ENCODE peak calls at places on chromosomes 12 and 14, in seven cellular contexts. U, P, G, H, B, S and R are unnamed samples.

GRCh38 chr12:50442178-50442908 is 41.7 kb downstream of the LARP4 start:
- DNase-seq in U (no peak), S (no peak), H (no peak), B (no peak), P (no peak), G (no peak), R (no peak)

GRCh38 chr14:26281280-26281998 is 316.4 kb downstream of the NOVA1 start:
- DNase-seq in U (peak), G (no peak), B (no peak), P (peak), S (no peak), H (no peak), R (no peak)

GRCh38 chr12:41942355-41942754 is 202.3 kb downstream of the GXYLT1 start:
- DNase-seq in S (no peak), P (no peak), G (no peak), H (no peak), B (no peak), U (no peak), R (no peak)

GRCh38 chr12:2291182-2291832 is 238.5 kb downstream of the CACNA1C start:
- DNase-seq in S (peak), U (peak), G (peak), B (no peak), H (no peak), P (peak), R (no peak)

GRCh38 chr14:31263485-31264133 is 56.0 kb upstream of the HECTD1 start:
- DNase-seq in G (peak), P (peak), B (peak), H (peak), U (no peak), S (peak), R (no peak)

GRCh38 chr12:57993030-57993429 is 51.7 kb downstream of the ATP23 start:
- DNase-seq in G (no peak), P (peak), U (no peak), B (no peak), H (no peak), S (no peak), R (no peak)

GRCh38 chr12:65948320-65949008 is 124.2 kb downstream of the HMGA2 start:
- DNase-seq in B (peak), S (peak), H (peak), P (peak), G (peak), U (no peak), R (peak)

GRCh38 chr14:61860294-61860918 is 98.2 kb downstream of the SNAPC1 start:
- DNase-seq in P (peak), H (no peak), B (no peak), U (peak), S (no peak), G (no peak), R (no peak)

GRCh38 chr12:54977155-54977554 is 7.4 kb downstream of the TESPA1 start:
- DNase-seq in P (no peak), B (no peak), U (no peak), H (no peak), S (no peak), G (no peak), R (no peak)

GRCh38 chr14:56708704-56709103 is 101.6 kb downstream of the OTX2 start:
- DNase-seq in P (no peak), B (no peak), U (no peak), G (no peak), S (no peak), H (no peak), R (no peak)

GRCh38 chr12:96534339-96534738 is 45.0 kb downstream of the CFAP54 start:
- DNase-seq in U (no peak), H (no peak), B (no peak), G (no peak), P (peak), S (no peak), R (no peak)

DNA sequence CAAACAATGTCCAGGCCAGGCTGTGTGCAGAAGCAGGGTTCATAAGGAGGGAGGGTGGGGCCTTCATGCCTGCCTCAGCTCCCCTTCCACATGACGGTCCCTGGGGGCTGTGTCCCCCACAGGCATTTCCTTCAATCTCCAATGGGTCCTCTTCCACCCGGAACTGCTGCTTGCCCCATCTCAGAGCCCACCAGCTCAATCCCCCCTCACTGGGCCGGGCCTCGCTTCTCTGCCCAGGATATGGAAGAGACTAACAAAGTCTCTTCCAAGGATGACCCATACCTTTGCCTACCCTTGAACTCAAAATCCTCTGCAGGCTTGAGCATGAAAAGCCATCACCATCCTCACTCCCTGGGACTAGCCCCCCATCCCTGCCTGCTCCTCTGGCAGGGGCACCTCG is 28.4 kb upstream of the FAM181A start:
- DNase-seq in P (no peak), G (no peak), H (no peak), S (no peak), U (no peak), B (no peak), R (no peak)
- H3K4me3 ChIP-seq in P (no peak), G (no peak), H (no peak), S (no peak), U (no peak), B (no peak), R (no peak)

GRCh38 chr12:25655702-25656101 is 102.6 kb upstream of the LMNTD1 start:
- DNase-seq in H (no peak), G (no peak), S (no peak), P (no peak), U (no peak), B (no peak), R (peak)
- TF ChIP-seq POLR2A in H (no peak), G (no peak), S (no peak), P (no peak), U (no peak), B (no peak), R (no peak)

GRCh38 chr12:105409881-105410471 is 79.5 kb downstream of the C12orf75 start:
- DNase-seq in P (no peak), S (no peak), H (peak), G (peak), B (no peak), U (peak), R (no peak)
- H3K4me3 ChIP-seq in P (no peak), S (no peak), H (no peak), G (no peak), B (no peak), U (no peak), R (no peak)

GRCh38 chr14:22836301-22837058 is at the start of gene MMP14:
- DNase-seq in H (peak), S (peak), U (peak), P (no peak), G (peak), B (peak), R (peak)
- TF ChIP-seq POLR2A in H (peak), S (peak), U (no peak), P (no peak), G (no peak), B (peak), R (peak)